ENCODE peak calls at places on chromosomes 11 and 22, in ten cellular contexts. One of them, this sample, is unnamed.

GRCh38 chr22:23220485-23221350 is 40.4 kb downstream of the BCR start:
- DNase-seq in tibial nerve: no peak
- DNase-seq in AG04450: no peak
- DNase-seq in T-cell: peak
- DNase-seq in T47D: no peak
- DNase-seq in activated T-helper 1 cell treated with Interleukin-2 at 50 U/mL for 16 hours: no peak
- DNase-seq in EH: peak
- DNase-seq in stimulated activated naive CD4-positive, alpha-beta T cell: no peak
- DNase-seq in HAP-1: no peak
- DNase-seq in stimulated activated CD4-positive, alpha-beta T cell treated with anti-CD3 and anti-CD28 coated beads, TNF-alpha, amount 100 ng/mL, for 48 hours: no peak
- DNase-seq in this sample: no peak

GRCh38 chr11:12725863-12726666 is 51.8 kb downstream of the TEAD1 start:
- DNase-seq in stimulated activated naive CD4-positive, alpha-beta T cell: no peak
- DNase-seq in stimulated activated CD4-positive, alpha-beta T cell treated with anti-CD3 and anti-CD28 coated beads, TNF-alpha, amount 100 ng/mL, for 48 hours: no peak
- DNase-seq in T-cell: no peak
- DNase-seq in EH: peak
- DNase-seq in T47D: no peak
- DNase-seq in tibial nerve: no peak
- DNase-seq in AG04450: no peak
- DNase-seq in HAP-1: no peak
- DNase-seq in activated T-helper 1 cell treated with Interleukin-2 at 50 U/mL for 16 hours: no peak
- DNase-seq in this sample: peak

GRCh38 chr11:110091995-110092576 is 1.1 kb upstream of the ZC3H12C start:
- DNase-seq in T-cell: no peak
- DNase-seq in stimulated activated CD4-positive, alpha-beta T cell treated with anti-CD3 and anti-CD28 coated beads, TNF-alpha, amount 100 ng/mL, for 48 hours: no peak
- DNase-seq in EH: peak
- DNase-seq in tibial nerve: no peak
- DNase-seq in AG04450: no peak
- DNase-seq in T47D: no peak
- DNase-seq in HAP-1: peak
- DNase-seq in activated T-helper 1 cell treated with Interleukin-2 at 50 U/mL for 16 hours: no peak
- DNase-seq in stimulated activated naive CD4-positive, alpha-beta T cell: no peak
- DNase-seq in this sample: peak

GRCh38 chr11:76672431-76673163 is 2.0 kb upstream of the LRRC32 start:
- DNase-seq in activated T-helper 1 cell treated with Interleukin-2 at 50 U/mL for 16 hours: no peak
- DNase-seq in stimulated activated CD4-positive, alpha-beta T cell treated with anti-CD3 and anti-CD28 coated beads, TNF-alpha, amount 100 ng/mL, for 48 hours: no peak
- DNase-seq in T-cell: peak
- DNase-seq in HAP-1: no peak
- DNase-seq in tibial nerve: no peak
- DNase-seq in T47D: no peak
- DNase-seq in EH: no peak
- DNase-seq in AG04450: no peak
- DNase-seq in stimulated activated naive CD4-positive, alpha-beta T cell: no peak
- DNase-seq in this sample: peak

GRCh38 chr11:92769125-92769524 is 200.3 kb upstream of the MTNR1B start:
- DNase-seq in HAP-1: no peak
- DNase-seq in stimulated activated naive CD4-positive, alpha-beta T cell: no peak
- DNase-seq in activated T-helper 1 cell treated with Interleukin-2 at 50 U/mL for 16 hours: no peak
- DNase-seq in tibial nerve: no peak
- DNase-seq in stimulated activated CD4-positive, alpha-beta T cell treated with anti-CD3 and anti-CD28 coated beads, TNF-alpha, amount 100 ng/mL, for 48 hours: no peak
- DNase-seq in T-cell: no peak
- DNase-seq in T47D: no peak
- DNase-seq in AG04450: no peak
- DNase-seq in EH: no peak
- DNase-seq in this sample: no peak

GRCh38 chr11:85406316-85406715 is 220.8 kb downstream of the DLG2 start:
- DNase-seq in HAP-1: no peak
- DNase-seq in stimulated activated CD4-positive, alpha-beta T cell treated with anti-CD3 and anti-CD28 coated beads, TNF-alpha, amount 100 ng/mL, for 48 hours: no peak
- DNase-seq in activated T-helper 1 cell treated with Interleukin-2 at 50 U/mL for 16 hours: no peak
- DNase-seq in EH: no peak
- DNase-seq in AG04450: no peak
- DNase-seq in tibial nerve: no peak
- DNase-seq in T47D: no peak
- DNase-seq in T-cell: no peak
- DNase-seq in stimulated activated naive CD4-positive, alpha-beta T cell: no peak
- DNase-seq in this sample: no peak

GRCh38 chr11:103294516-103294915 is 185.3 kb downstream of the DYNC2H1 start:
- DNase-seq in tibial nerve: no peak
- DNase-seq in stimulated activated CD4-positive, alpha-beta T cell treated with anti-CD3 and anti-CD28 coated beads, TNF-alpha, amount 100 ng/mL, for 48 hours: no peak
- DNase-seq in stimulated activated naive CD4-positive, alpha-beta T cell: no peak
- DNase-seq in activated T-helper 1 cell treated with Interleukin-2 at 50 U/mL for 16 hours: no peak
- DNase-seq in T47D: no peak
- DNase-seq in T-cell: no peak
- DNase-seq in HAP-1: no peak
- DNase-seq in AG04450: no peak
- DNase-seq in EH: peak
- DNase-seq in this sample: peak

GRCh38 chr11:94574193-94574961 is 7.2 kb downstream of the PIWIL4 start:
- DNase-seq in activated T-helper 1 cell treated with Interleukin-2 at 50 U/mL for 16 hours: no peak
- DNase-seq in tibial nerve: no peak
- DNase-seq in stimulated activated naive CD4-positive, alpha-beta T cell: no peak
- DNase-seq in T-cell: no peak
- DNase-seq in T47D: no peak
- DNase-seq in HAP-1: no peak
- DNase-seq in EH: peak
- DNase-seq in AG04450: peak
- DNase-seq in stimulated activated CD4-positive, alpha-beta T cell treated with anti-CD3 and anti-CD28 coated beads, TNF-alpha, amount 100 ng/mL, for 48 hours: no peak
- DNase-seq in this sample: peak

GRCh38 chr11:130029137-130029536 is 26.5 kb upstream of the PRDM10 start:
- DNase-seq in HAP-1: no peak
- DNase-seq in AG04450: no peak
- DNase-seq in T-cell: no peak
- DNase-seq in stimulated activated naive CD4-positive, alpha-beta T cell: no peak
- DNase-seq in stimulated activated CD4-positive, alpha-beta T cell treated with anti-CD3 and anti-CD28 coated beads, TNF-alpha, amount 100 ng/mL, for 48 hours: no peak
- DNase-seq in EH: no peak
- DNase-seq in tibial nerve: no peak
- DNase-seq in activated T-helper 1 cell treated with Interleukin-2 at 50 U/mL for 16 hours: no peak
- DNase-seq in T47D: no peak
- DNase-seq in this sample: no peak

GRCh38 chr11:73139476-73140198 is 2.5 kb downstream of the FCHSD2 start:
- DNase-seq in tibial nerve: no peak
- DNase-seq in T47D: no peak
- DNase-seq in T-cell: no peak
- DNase-seq in activated T-helper 1 cell treated with Interleukin-2 at 50 U/mL for 16 hours: no peak
- DNase-seq in stimulated activated CD4-positive, alpha-beta T cell treated with anti-CD3 and anti-CD28 coated beads, TNF-alpha, amount 100 ng/mL, for 48 hours: no peak
- DNase-seq in HAP-1: no peak
- DNase-seq in EH: peak
- DNase-seq in AG04450: no peak
- DNase-seq in stimulated activated naive CD4-positive, alpha-beta T cell: no peak
- DNase-seq in this sample: peak

GRCh38 chr11:75538150-75538942 is 12.6 kb upstream of the GDPD5 start:
- DNase-seq in T47D: no peak
- DNase-seq in stimulated activated CD4-positive, alpha-beta T cell treated with anti-CD3 and anti-CD28 coated beads, TNF-alpha, amount 100 ng/mL, for 48 hours: no peak
- DNase-seq in AG04450: no peak
- DNase-seq in T-cell: no peak
- DNase-seq in activated T-helper 1 cell treated with Interleukin-2 at 50 U/mL for 16 hours: no peak
- DNase-seq in tibial nerve: no peak
- DNase-seq in stimulated activated naive CD4-positive, alpha-beta T cell: no peak
- DNase-seq in HAP-1: no peak
- DNase-seq in EH: no peak
- DNase-seq in this sample: no peak

GRCh38 chr22:35335936-35336781 is 36.5 kb downstream of the TOM1 start:
- DNase-seq in stimulated activated CD4-positive, alpha-beta T cell treated with anti-CD3 and anti-CD28 coated beads, TNF-alpha, amount 100 ng/mL, for 48 hours: no peak
- DNase-seq in tibial nerve: no peak
- DNase-seq in activated T-helper 1 cell treated with Interleukin-2 at 50 U/mL for 16 hours: no peak
- DNase-seq in T-cell: no peak
- DNase-seq in stimulated activated naive CD4-positive, alpha-beta T cell: no peak
- DNase-seq in HAP-1: no peak
- DNase-seq in AG04450: no peak
- DNase-seq in T47D: no peak
- DNase-seq in EH: peak
- DNase-seq in this sample: no peak

This sample was measured in RPMI7951.